ENCODE peak calls at places on chromosomes 2 and 18, in five cellular contexts. J is COR-L47; N is stimulated activated naive B cell treated with anti-CD40 and anti-IgM and Interleukin-4, amounts not matched to agents 10 μg/mL and 1 μg/mL and 100 μg/mL, for 72 hours; T is activated T-cell treated with anti-CD3 and anti-CD28 coated beads, Interleukin-2, amount 50 U/mL, for 1 hour; W is GM12892. K is an unnamed sample.

GRCh38 chr2:229445013-229445412 is 173.9 kb upstream of the PID1 start:
- DNase-seq in J (no peak), N (no peak), T (no peak), W (no peak), K (no peak)

GRCh38 chr2:241611062-241611461 is 25.9 kb downstream of the THAP4 start:
- DNase-seq in J (no peak), N (no peak), T (no peak), W (no peak), K (no peak)

GRCh38 chr2:188765522-188765921 is 208.7 kb upstream of the COL3A1 start:
- DNase-seq in J (peak), N (no peak), T (no peak), W (no peak), K (no peak)

GRCh38 chr2:24881158-24881557 is 38.9 kb downstream of the ADCY3 start:
- DNase-seq in J (no peak), N (no peak), T (no peak), W (no peak), K (no peak)

GRCh38 chr2:174338626-174339570 is 4.1 kb downstream of the SP9 start:
- DNase-seq in J (no peak), N (no peak), T (no peak), W (no peak), K (peak)

GRCh38 chr2:174591740-174592139 is 5.9 kb downstream of the WIPF1 start:
- DNase-seq in J (no peak), N (no peak), T (no peak), W (no peak), K (no peak)

GRCh38 chr2:44939074-44940052 is 2.1 kb upstream of the SIX3 start:
- DNase-seq in J (no peak), N (no peak), T (no peak), W (no peak), K (no peak)

GRCh38 chr2:109217362-109218086 is 88.5 kb downstream of the SH3RF3 start:
- DNase-seq in J (no peak), N (no peak), T (no peak), W (no peak), K (no peak)

GRCh38 chr18:21141678-21142422 is 30.2 kb upstream of the ROCK1 start:
- DNase-seq in J (no peak), N (no peak), T (no peak), W (no peak), K (no peak)

GRCh38 chr2:53826587-53827397 is 33.0 kb downstream of the GPR75 start:
- DNase-seq in J (no peak), N (no peak), T (no peak), W (no peak), K (no peak)

GRCh38 chr2:68319397-68320117 is at the start of gene CNRIP1:
- DNase-seq in J (peak), N (no peak), T (no peak), W (peak), K (no peak)

GRCh38 chr2:182444806-182445205 is 18.0 kb upstream of the PDE1A start:
- DNase-seq in J (no peak), N (no peak), T (no peak), W (no peak), K (no peak)

GRCh38 chr2:122244830-122245229 is 489.4 kb downstream of the TSN start:
- DNase-seq in J (no peak), N (no peak), T (no peak), W (no peak), K (no peak)

GRCh38 chr18:9856097-9856496 is 29.7 kb upstream of the TXNDC2 start:
- DNase-seq in J (no peak), N (no peak), T (no peak), W (no peak), K (no peak)

GRCh38 chr2:68767031-68767961 is 32.7 kb downstream of the ARHGAP25 start:
- DNase-seq in J (no peak), N (no peak), T (peak), W (no peak), K (peak)

GRCh38 chr18:57831597-57832377 is 28.7 kb upstream of the ATP8B1 start:
- DNase-seq in J (no peak), N (no peak), T (no peak), W (no peak), K (peak)

GRCh38 chr18:39799010-39799409 is 2156.0 kb upstream of the PIK3C3 start:
- DNase-seq in J (peak), N (no peak), T (no peak), W (no peak), K (no peak)

GRCh38 chr2:4690913-4691312 is 987.5 kb downstream of the DCDC2C start:
- DNase-seq in J (no peak), N (no peak), T (no peak), W (no peak), K (no peak)

GRCh38 chr2:216497808-216498366 is 757 bp upstream of the RPL37A start:
- DNase-seq in J (no peak), N (no peak), T (no peak), W (no peak), K (no peak)

GRCh38 chr2:22795467-22795866 is 589.5 kb upstream of the KLHL29 start:
- DNase-seq in J (no peak), N (no peak), T (no peak), W (no peak), K (no peak)

K was measured in CD4-positive, alpha-beta memory T cell.